ENCODE peak calls at places on chromosomes 1 and 21, in four cellular contexts. I is tibial nerve, R is ovary, M is SK-N-SH. N is an unnamed sample.

GRCh38 chr1:215542301-215542700 is 24.8 kb upstream of the KCTD3 start:
- DNase-seq in I (no peak), R (no peak), M (no peak), N (no peak)

GRCh38 chr1:20095564-20096434 is 23.5 kb downstream of the PLA2G2D start:
- DNase-seq in R (no peak), M (no peak), I (no peak), N (no peak)

GRCh38 chr1:174053826-174054225 is 31.7 kb upstream of the RC3H1 start:
- DNase-seq in I (no peak), R (no peak), M (no peak), N (no peak)

GRCh38 chr1:157364612-157365011 is 187.7 kb downstream of the FCRL5 start:
- DNase-seq in I (no peak), M (no peak), R (no peak), N (no peak)

GRCh38 chr1:214044438-214045214 is 56.9 kb downstream of the PROX1 start:
- DNase-seq in I (no peak), M (no peak), R (no peak), N (no peak)

GRCh38 chr1:205495237-205495823 is 9.1 kb upstream of the CDK18 start:
- DNase-seq in R (no peak), M (no peak), I (no peak), N (no peak)

GRCh38 chr1:17350053-17350452 is 21.9 kb upstream of the PADI6 start:
- DNase-seq in R (no peak), M (no peak), I (no peak), N (no peak)

GRCh38 chr1:212132040-212132439 is 96.5 kb downstream of the DTL start:
- DNase-seq in R (no peak), I (no peak), M (no peak), N (no peak)

GRCh38 chr1:36948147-36948546 is 86.2 kb downstream of the GRIK3 start:
- DNase-seq in M (no peak), R (no peak), I (no peak), N (no peak)

GRCh38 chr1:230495021-230495550 is 69.0 kb upstream of the PGBD5 start:
- DNase-seq in I (no peak), M (no peak), R (no peak), N (no peak)

GRCh38 chr1:10724948-10725852 is 71.2 kb downstream of the CASZ1 start:
- DNase-seq in M (peak), I (no peak), R (no peak), N (no peak)

GRCh38 chr1:52180176-52180575 is 38.3 kb downstream of the ZFYVE9 start:
- DNase-seq in I (no peak), R (no peak), M (no peak), N (no peak)

GRCh38 chr1:178693368-178693767 is 31.7 kb upstream of the RALGPS2 start:
- DNase-seq in M (no peak), I (no peak), R (no peak), N (no peak)

GRCh38 chr21:32278068-32278467 is 781 bp downstream of the MIS18A start:
- DNase-seq in R (no peak), M (peak), I (no peak), N (no peak)

GRCh38 chr1:177948336-177948972 is 21.4 kb downstream of the SEC16B start:
- DNase-seq in I (peak), R (peak), M (peak), N (no peak)

GRCh38 chr1:39199593-39199992 is 4.9 kb upstream of the MACF1 start:
- DNase-seq in I (no peak), M (no peak), R (no peak), N (no peak)

GRCh38 chr1:111553199-111553598 is 49.8 kb upstream of the ADORA3 start:
- DNase-seq in M (no peak), I (no peak), R (no peak), N (no peak)

GRCh38 chr1:97209381-97209780 is 487.8 kb downstream of the PTBP2 start:
- DNase-seq in M (no peak), R (no peak), I (no peak), N (no peak)

GRCh38 chr1:43422995-43423671 is 30.6 kb downstream of the HYI start:
- DNase-seq in M (no peak), R (no peak), I (no peak), N (no peak)

GRCh38 chr1:225146478-225146877 is 217.0 kb downstream of the DNAH14 start:
- DNase-seq in I (no peak), M (peak), R (no peak), N (no peak)

GRCh38 chr1:180241716-180242544 is 11.9 kb downstream of the LHX4 start:
- DNase-seq in I (no peak), R (no peak), M (no peak), N (no peak)

GRCh38 chr1:27966402-27967105 is 6.8 kb downstream of the XKR8 start:
- DNase-seq in R (no peak), M (no peak), I (no peak), N (no peak)

GRCh38 chr1:47378147-47378546 is 37.9 kb upstream of the FOXE3 start:
- DNase-seq in R (no peak), I (no peak), M (no peak), N (no peak)

GRCh38 chr1:228373681-228374571 is 32.7 kb downstream of the TRIM11 start:
- DNase-seq in R (no peak), I (no peak), M (no peak), N (peak)

GRCh38 chr1:1875932-1876331 is 15.0 kb downstream of the GNB1 start:
- DNase-seq in M (no peak), I (no peak), R (no peak), N (no peak)

GRCh38 chr1:182555493-182555892 is 33.6 kb downstream of the RNASEL start:
- DNase-seq in I (no peak), R (no peak), M (no peak), N (no peak)

GRCh38 chr1:45953934-45954333 is 150.5 kb downstream of the MAST2 start:
- DNase-seq in M (no peak), I (no peak), R (no peak), N (no peak)

GRCh38 chr1:76940586-76941335 is 73.5 kb downstream of the ST6GALNAC5 start:
- DNase-seq in I (no peak), R (no peak), M (no peak), N (no peak)

GRCh38 chr1:165666152-165666551 is 32.2 kb downstream of the ALDH9A1 start:
- DNase-seq in R (no peak), I (no peak), M (no peak), N (no peak)

GRCh38 chr1:229230893-229231753 is 39.8 kb upstream of the RAB4A start:
- DNase-seq in I (no peak), R (no peak), M (no peak), N (no peak)

GRCh38 chr1:202825748-202826147 is 15.0 kb downstream of the PCAT6 start:
- DNase-seq in M (no peak), I (no peak), R (no peak), N (no peak)

GRCh38 chr1:55310517-55310927 is 95.4 kb upstream of the USP24 start:
- DNase-seq in R (no peak), I (no peak), M (peak), N (no peak)

GRCh38 chr21:27555996-27556395 is 589.1 kb upstream of the ADAMTS5 start:
- DNase-seq in I (no peak), R (no peak), M (no peak), N (no peak)

GRCh38 chr1:226919995-226920394 is 20.1 kb upstream of the COQ8A start:
- DNase-seq in I (no peak), M (no peak), R (no peak), N (no peak)
- TF ChIP-seq EP300 in I (no peak), M (no peak), R (no peak), N (no peak)

DNA sequence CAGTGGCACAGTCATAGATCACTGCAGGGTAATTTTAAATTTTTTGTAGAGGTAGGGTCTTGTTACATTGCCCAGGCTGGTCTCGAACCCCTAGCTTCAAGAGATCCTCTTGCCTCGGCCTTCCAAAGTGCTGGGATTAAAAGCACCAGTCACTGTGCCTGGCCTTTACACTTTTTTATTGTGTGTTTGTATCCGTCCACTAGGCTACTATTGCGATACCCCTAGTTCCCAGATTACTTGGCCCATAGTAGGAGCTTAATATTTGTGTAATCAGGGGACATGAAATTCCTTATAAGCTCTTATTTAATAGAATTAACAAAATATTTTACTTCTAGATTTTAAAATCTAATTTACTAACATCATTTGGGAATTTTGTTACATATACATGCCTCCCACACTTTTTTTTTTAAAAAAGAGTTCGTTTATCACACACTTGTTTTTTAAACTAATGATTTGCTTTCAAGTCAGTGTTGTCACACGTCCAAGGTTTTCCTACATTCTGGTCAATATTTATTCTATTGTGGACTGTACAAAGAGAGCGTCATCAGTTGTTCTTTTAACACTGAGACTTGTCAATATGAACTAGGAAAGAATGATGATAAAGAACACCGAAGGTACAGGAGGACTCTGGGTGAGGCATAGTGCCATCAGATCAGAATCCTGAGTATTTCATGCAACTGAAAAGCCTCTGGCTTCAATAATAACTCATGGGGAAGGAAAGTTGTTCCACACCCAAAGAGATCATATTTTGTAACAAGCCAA is 63.7 kb downstream of the LEPR start:
- DNase-seq in M (no peak), I (no peak), R (no peak), N (no peak)
- TF ChIP-seq EP300 in M (no peak), I (no peak), R (no peak), N (no peak)

GRCh38 chr1:57277681-57278080 is 146.2 kb downstream of the DAB1 start:
- DNase-seq in M (no peak), I (no peak), R (no peak), N (no peak)

GRCh38 chr1:57276916-57277315 is 146.9 kb downstream of the DAB1 start:
- DNase-seq in R (no peak), I (no peak), M (no peak), N (no peak)

GRCh38 chr1:57279909-57280666 is 143.8 kb downstream of the DAB1 start:
- DNase-seq in M (no peak), R (no peak), I (no peak), N (no peak)

GRCh38 chr1:57278558-57278957 is 145.3 kb downstream of the DAB1 start:
- DNase-seq in R (no peak), I (no peak), M (no peak), N (no peak)

GRCh38 chr1:57281324-57281723 is 142.5 kb downstream of the DAB1 start:
- DNase-seq in R (no peak), I (no peak), M (peak), N (no peak)
- TF ChIP-seq EP300 in R (no peak), I (no peak), M (no peak), N (no peak)

DNA sequence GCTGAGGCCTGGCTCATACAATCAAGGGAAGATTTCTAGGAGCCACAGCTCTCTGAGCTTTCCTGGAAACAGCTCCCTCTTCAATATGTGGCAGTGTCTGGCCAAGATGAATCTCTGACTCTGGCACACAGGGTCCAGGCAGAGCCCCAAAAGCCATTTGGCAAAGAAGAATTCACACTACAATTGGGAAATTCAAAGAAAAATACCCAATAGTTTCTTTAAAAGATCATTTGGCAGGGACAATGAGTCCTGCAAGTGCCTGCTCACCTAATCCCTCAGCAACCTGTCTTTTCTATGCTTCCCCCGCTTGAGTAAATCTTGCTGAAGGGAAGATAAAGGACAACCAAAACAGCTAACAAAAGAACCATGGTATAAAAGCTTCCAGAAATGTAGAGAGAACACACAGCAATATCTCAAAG is 124.6 kb downstream of the TGFBR3 start:
- DNase-seq in M (no peak), R (no peak), I (no peak), N (no peak)
- TF ChIP-seq EP300 in M (no peak), R (no peak), I (no peak), N (no peak)

DNA sequence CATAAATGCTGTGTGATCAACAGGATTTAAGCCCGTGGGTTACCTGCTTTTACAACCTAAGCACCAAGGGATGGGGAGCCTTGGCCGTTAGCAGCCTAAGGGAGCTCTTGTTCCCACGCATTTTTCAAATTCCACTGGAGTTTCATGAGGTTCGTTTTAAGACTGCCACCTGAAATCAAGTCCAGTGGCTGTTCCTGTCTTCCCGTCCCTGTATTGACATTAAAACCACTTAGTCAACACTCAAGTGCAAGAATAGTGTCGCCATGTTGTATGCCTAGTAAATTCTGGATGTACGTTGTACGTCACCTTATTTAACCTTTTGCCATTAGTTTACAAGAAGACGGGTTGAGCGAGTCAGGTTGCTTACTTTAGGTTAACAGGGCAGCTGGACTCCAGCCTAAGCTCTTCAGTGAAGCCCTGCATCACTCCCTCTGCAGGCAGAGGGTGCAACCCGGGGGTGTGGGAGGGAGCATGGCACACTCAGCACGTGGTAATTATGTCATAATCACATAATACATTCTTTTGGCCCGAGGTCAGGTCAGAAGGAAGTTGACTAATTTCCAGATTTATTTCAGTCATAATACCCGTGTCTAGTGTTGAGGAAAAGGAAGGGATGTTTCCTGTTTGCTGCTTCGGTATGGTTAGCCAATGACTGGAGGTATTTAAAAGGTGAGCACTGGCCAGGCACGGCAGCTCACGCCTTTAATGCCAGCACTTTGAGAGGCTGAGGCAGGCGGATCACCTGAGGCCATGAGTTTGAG is 42.5 kb downstream of the CNST start:
- DNase-seq in I (peak), R (peak), M (peak), N (no peak)
- TF ChIP-seq EP300 in I (peak), R (no peak), M (peak), N (peak)

GRCh38 chr1:94769551-94769950 is 50.6 kb upstream of the SLC44A3 start:
- DNase-seq in R (no peak), M (no peak), I (no peak), N (no peak)

GRCh38 chr1:94773931-94774422 is 46.2 kb upstream of the SLC44A3 start:
- DNase-seq in R (no peak), I (no peak), M (no peak), N (no peak)

GRCh38 chr1:94773296-94773809 is 46.8 kb upstream of the SLC44A3 start:
- DNase-seq in I (no peak), R (no peak), M (no peak), N (no peak)

GRCh38 chr1:94772840-94773239 is 47.3 kb upstream of the SLC44A3 start:
- DNase-seq in R (no peak), M (no peak), I (no peak), N (no peak)

DNA sequence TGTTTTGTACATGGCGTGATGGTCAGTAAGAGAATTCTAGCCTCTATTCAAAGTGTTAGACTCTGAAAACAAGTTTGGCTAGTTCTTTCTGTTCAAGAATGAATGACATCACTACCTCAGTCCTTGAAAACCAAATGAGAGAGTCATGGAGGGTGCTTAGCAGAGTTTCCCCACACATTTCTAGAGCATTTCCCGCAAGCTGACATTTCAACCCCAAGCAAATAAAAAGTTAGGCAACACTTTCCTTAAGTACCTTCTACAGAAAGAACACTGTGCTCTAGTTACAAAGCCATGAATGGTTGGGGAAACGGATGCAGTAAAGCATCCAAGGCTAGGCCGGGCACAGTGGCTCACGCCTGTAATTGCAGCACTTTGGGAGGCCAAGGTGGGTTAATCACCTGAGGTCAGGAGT is 47.9 kb upstream of the SLC44A3 start:
- DNase-seq in M (no peak), R (no peak), I (no peak), N (no peak)
- TF ChIP-seq EP300 in M (no peak), R (no peak), I (no peak), N (no peak)

GRCh38 chr1:167233373-167233772 is 12.7 kb downstream of the POU2F1 start:
- DNase-seq in R (no peak), M (no peak), I (no peak), N (no peak)

GRCh38 chr1:167227934-167228378 is 7.3 kb downstream of the POU2F1 start:
- DNase-seq in R (no peak), M (no peak), I (no peak), N (no peak)

GRCh38 chr1:167232801-167233200 is 12.1 kb downstream of the POU2F1 start:
- DNase-seq in M (no peak), R (no peak), I (no peak), N (no peak)

GRCh38 chr1:167230437-167230836 is 9.8 kb downstream of the POU2F1 start:
- DNase-seq in M (no peak), R (no peak), I (no peak), N (no peak)

GRCh38 chr1:167229719-167230385 is 9.2 kb downstream of the POU2F1 start:
- DNase-seq in R (no peak), I (no peak), M (no peak), N (no peak)
- TF ChIP-seq EP300 in R (no peak), I (no peak), M (no peak), N (no peak)

GRCh38 chr1:233664804-233665574 is 51.1 kb downstream of the KCNK1 start:
- DNase-seq in I (no peak), M (no peak), R (no peak), N (no peak)

GRCh38 chr1:233668146-233668724 is 54.3 kb downstream of the KCNK1 start:
- DNase-seq in M (no peak), R (no peak), I (no peak), N (no peak)

GRCh38 chr1:233668725-233669294 is 54.9 kb downstream of the KCNK1 start:
- DNase-seq in R (no peak), M (no peak), I (no peak), N (no peak)

GRCh38 chr1:233664254-233664653 is 50.3 kb downstream of the KCNK1 start:
- DNase-seq in R (no peak), I (no peak), M (no peak), N (no peak)

DNA sequence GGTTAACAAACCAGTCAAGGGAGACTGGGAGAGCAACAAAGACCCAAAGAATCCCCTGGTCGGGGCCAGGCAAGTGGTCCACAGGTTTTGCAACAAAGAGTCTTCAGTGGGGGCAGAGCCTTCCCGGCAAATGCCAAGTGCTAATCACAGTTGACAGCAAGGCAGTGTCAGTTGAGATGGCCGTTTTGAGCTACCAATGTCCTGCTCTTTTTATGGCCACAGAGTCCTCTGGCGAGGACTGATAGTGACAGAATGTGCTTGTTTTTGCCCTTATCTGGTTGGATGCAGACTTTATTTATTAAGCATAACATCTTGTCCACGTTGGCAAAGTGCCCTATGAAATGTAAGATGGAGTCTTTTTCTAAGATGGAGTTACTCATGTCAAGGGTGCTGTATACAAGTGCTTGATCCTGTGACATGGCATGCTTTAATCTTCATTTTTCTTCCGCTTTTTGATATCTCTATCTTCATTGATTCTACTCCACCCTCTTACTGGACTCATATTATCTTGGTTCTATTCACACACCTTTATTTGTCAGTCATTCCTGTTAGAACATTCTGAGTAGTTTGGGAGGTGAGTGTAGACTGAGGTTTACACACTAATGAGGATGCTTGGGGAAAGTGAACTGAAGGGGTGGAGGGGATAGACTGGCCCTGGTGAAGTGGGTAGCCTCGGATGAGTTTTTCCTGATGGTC is 51.8 kb downstream of the KCNK1 start:
- DNase-seq in I (no peak), M (no peak), R (no peak), N (no peak)
- TF ChIP-seq EP300 in I (no peak), M (no peak), R (no peak), N (no peak)

N was measured in suprapubic skin.